ENCODE peak calls at places on chromosome 16, in five cellular contexts. G is kidney tubule cell, D is NB4, L is right lobe of liver, B is AG04450. W is an unnamed sample.

GRCh38 chr16:78925071-78925714 is 675.3 kb downstream of the MAF start:
- DNase-seq in G (peak; percentile 38), L (peak; percentile 55), B (no peak), D (peak; percentile 58), W (no peak)

GRCh38 chr16:15948532-15949209 is 745 bp upstream of the ABCC1 start:
- DNase-seq in B (no peak), G (peak; percentile 23), D (no peak), L (no peak), W (no peak)

GRCh38 chr16:89565256-89565505 is 4.7 kb downstream of the RPL13 start:
- DNase-seq in G (no peak), D (peak; percentile 89), L (no peak), B (no peak), W (no peak)

GRCh38 chr16:30380072-30380471 is 2.3 kb downstream of the SEPTIN1 start:
- DNase-seq in G (no peak), B (no peak), D (no peak), L (no peak), W (no peak)

GRCh38 chr16:20873331-20873730 is 26.8 kb downstream of the DCUN1D3 start:
- DNase-seq in L (no peak), G (no peak), D (no peak), B (no peak), W (no peak)

GRCh38 chr16:74774223-74775139 is at the start of gene FA2H:
- DNase-seq in D (peak; percentile 87), B (no peak), L (peak; percentile 86), G (peak; percentile 91), W (no peak)

GRCh38 chr16:66510298-66510697 is 39.6 kb downstream of the TK2 start:
- DNase-seq in G (no peak), B (no peak), L (peak; percentile 49), D (no peak), W (no peak)

GRCh38 chr16:12120331-12120981 is 143.9 kb downstream of the SNX29 start:
- DNase-seq in D (no peak), G (peak; percentile 39), L (no peak), B (no peak), W (no peak)

GRCh38 chr16:83733301-83733700 is 74.5 kb upstream of the HSBP1 start:
- DNase-seq in G (no peak), L (no peak), D (no peak), B (peak; percentile 1), W (no peak)

GRCh38 chr16:21150375-21151001 is at the start of gene DNAH3:
- DNase-seq in L (no peak), G (peak; percentile 97), D (no peak), B (no peak), W (no peak)

GRCh38 chr16:64144612-64145011 is 977.3 kb downstream of the CDH11 start:
- DNase-seq in D (no peak), G (no peak), B (no peak), L (no peak), W (no peak)

GRCh38 chr16:26993988-26994387 is 72.7 kb upstream of the C16orf82 start:
- DNase-seq in L (no peak), D (no peak), G (peak; percentile 39), B (no peak), W (no peak)

GRCh38 chr16:27498020-27498419 is 51.7 kb downstream of the GTF3C1 start:
- DNase-seq in D (no peak), G (no peak), L (no peak), B (no peak), W (no peak)

GRCh38 chr16:4481526-4481925 is 5.3 kb downstream of the HMOX2 start:
- DNase-seq in D (no peak), G (no peak), L (no peak), B (no peak), W (no peak)

W was measured in esophagus squamous epithelium.